ENCODE peak calls at places on chromosomes 12 and 14, in five cellular contexts. W, K, A, O and B are unnamed samples.

GRCh38 chr14:70879448-70879847 is 27.8 kb upstream of the PCNX1 start:
- DNase-seq in W (no peak), K (peak; percentile 41), O (no peak), A (no peak), B (no peak)

GRCh38 chr12:118064608-118065007 is 3.6 kb upstream of the WSB2 start:
- DNase-seq in K (no peak), W (no peak), A (no peak), O (no peak), B (no peak)

GRCh38 chr12:86724716-86725115 is 468.5 kb upstream of the MGAT4C start:
- DNase-seq in W (no peak), O (no peak), A (no peak), K (peak; percentile 86), B (no peak)

GRCh38 chr12:7645395-7646177 is 20.1 kb downstream of the APOBEC1 start:
- DNase-seq in O (no peak), W (peak; percentile 25), K (peak; percentile 31), A (peak; percentile 46), B (peak; percentile 6)

GRCh38 chr14:103626150-103626850 is 2.7 kb upstream of the KLC1 start:
- DNase-seq in O (no peak), W (no peak), K (no peak), A (no peak), B (peak; percentile 37)

GRCh38 chr14:54189358-54190354 is 207.2 kb upstream of the CDKN3 start:
- DNase-seq in W (no peak), O (no peak), A (no peak), K (peak; percentile 83), B (no peak)

GRCh38 chr14:66739826-66740225 is 231.9 kb downstream of the GPHN start:
- DNase-seq in W (no peak), K (no peak), O (no peak), A (no peak), B (no peak)

GRCh38 chr12:105822131-105823103 is 316.3 kb downstream of the NUAK1 start:
- DNase-seq in A (no peak), O (no peak), K (no peak), W (no peak), B (no peak)

GRCh38 chr12:91877461-91878230 is 268.0 kb downstream of the BTG1 start:
- DNase-seq in A (no peak), O (no peak), K (no peak), W (no peak), B (no peak)

GRCh38 chr12:49899286-49899843 is 4.3 kb downstream of the FAIM2 start:
- DNase-seq in A (no peak), W (no peak), K (no peak), O (no peak), B (no peak)

GRCh38 chr14:50082308-50082742 is 34.0 kb downstream of the VCPKMT start:
- DNase-seq in O (no peak), K (no peak), W (no peak), A (no peak), B (no peak)

GRCh38 chr12:102169922-102170698 is 27.5 kb downstream of the PMCH start:
- DNase-seq in W (peak; percentile 29), A (no peak), O (no peak), K (peak; percentile 63), B (peak; percentile 9)

GRCh38 chr14:52110441-52111086 is 41.7 kb upstream of the NID2 start:
- DNase-seq in W (no peak), K (peak; percentile 88), A (no peak), O (no peak), B (no peak)

GRCh38 chr14:66045572-66046021 is 440.6 kb upstream of the CCDC196 start:
- DNase-seq in O (no peak), A (no peak), W (no peak), K (no peak), B (no peak)

GRCh38 chr14:22265319-22266140 is 323.5 kb downstream of the DAD1 start:
- DNase-seq in W (no peak), O (no peak), A (no peak), K (peak; percentile 39), B (no peak)

GRCh38 chr12:18696971-18697602 is 40.7 kb downstream of the PLCZ1 start:
- DNase-seq in K (peak; percentile 80), A (no peak), O (no peak), W (peak; percentile 26), B (no peak)

GRCh38 chr14:83940253-83940652 is 1589.7 kb upstream of the FLRT2 start:
- DNase-seq in A (no peak), K (no peak), W (no peak), O (no peak), B (no peak)

GRCh38 chr12:21453312-21453852 is 15.9 kb downstream of the PYROXD1 start:
- DNase-seq in K (no peak), W (no peak), A (no peak), O (no peak), B (no peak)

GRCh38 chr12:31353730-31354708 is 28.1 kb upstream of the SINHCAF start:
- DNase-seq in A (no peak), O (no peak), K (no peak), W (no peak), B (no peak)

GRCh38 chr12:6883252-6883651 is 10.1 kb upstream of the SPSB2 start:
- DNase-seq in K (no peak), W (no peak), O (no peak), A (no peak), B (no peak)

GRCh38 chr14:64754685-64755084 is 50.5 kb downstream of the PLEKHG3 start:
- DNase-seq in O (no peak), A (no peak), W (no peak), K (no peak), B (no peak)
- TF ChIP-seq MAFK in O (no peak), A (no peak), W (no peak), K (no peak), B (no peak)

GRCh38 chr12:45268672-45269406 is 52.9 kb downstream of the ANO6 start:
- DNase-seq in A (peak; percentile 35), O (no peak), K (peak; percentile 82), W (no peak), B (peak; percentile 31)
- TF ChIP-seq CTCF in A (peak; percentile 73), O (peak; percentile 36), K (peak; percentile 61), W (peak; percentile 55), B (peak; percentile 45)

GRCh38 chr12:65996146-65996545 is 134.4 kb downstream of the LLPH start:
- DNase-seq in A (no peak), W (no peak), O (no peak), K (no peak), B (no peak)
- TF ChIP-seq MAFK in A (no peak), W (no peak), O (no peak), K (no peak), B (no peak)

GRCh38 chr12:116497051-116497529 is 62.1 kb upstream of the MAP1LC3B2 start:
- DNase-seq in O (no peak), W (no peak), A (no peak), K (no peak), B (no peak)
- TF ChIP-seq CTCF in O (no peak), W (no peak), A (no peak), K (no peak), B (no peak)

GRCh38 chr14:55846852-55847471 is 267.0 kb downstream of the KTN1 start:
- DNase-seq in K (peak; percentile 50), O (no peak), W (no peak), A (no peak), B (no peak)
- TF ChIP-seq MAFK in K (no peak), O (no peak), W (no peak), A (no peak), B (no peak)